ENCODE peak calls at places on chromosomes 13 and 19, in nine cellular contexts. One of them, this sample, is unnamed.

GRCh38 chr19:4350726-4351125 is 7.4 kb downstream of the MPND start:
- DNase-seq in CD8-positive, alpha-beta T cell: no peak
- DNase-seq in fibroblast of lung: no peak
- DNase-seq in gastrocnemius medialis: no peak
- DNase-seq in sigmoid colon: no peak
- DNase-seq in astrocyte: no peak
- DNase-seq in lower lobe of right lung: no peak
- DNase-seq in adrenal gland: no peak
- DNase-seq in uterus: no peak
- DNase-seq in this sample: no peak

GRCh38 chr19:53158119-53158656 is 665 bp downstream of the ZNF347 start:
- DNase-seq in CD8-positive, alpha-beta T cell: peak; percentile 48
- DNase-seq in fibroblast of lung: peak; percentile 28
- DNase-seq in gastrocnemius medialis: peak; percentile 12
- DNase-seq in sigmoid colon: peak; percentile 66
- DNase-seq in astrocyte: peak; percentile 13
- DNase-seq in lower lobe of right lung: peak; percentile 56
- DNase-seq in adrenal gland: peak; percentile 48
- DNase-seq in uterus: peak; percentile 29
- DNase-seq in this sample: peak; percentile 34

GRCh38 chr13:94157705-94158218 is 321.7 kb downstream of the DCT start:
- DNase-seq in CD8-positive, alpha-beta T cell: no peak
- DNase-seq in fibroblast of lung: peak; percentile 92
- DNase-seq in gastrocnemius medialis: peak; percentile 24
- DNase-seq in sigmoid colon: no peak
- DNase-seq in astrocyte: no peak
- DNase-seq in lower lobe of right lung: no peak
- DNase-seq in adrenal gland: no peak
- DNase-seq in uterus: no peak
- DNase-seq in this sample: no peak

GRCh38 chr13:94345374-94346195 is 133.9 kb downstream of the DCT start:
- DNase-seq in CD8-positive, alpha-beta T cell: no peak
- DNase-seq in fibroblast of lung: peak; percentile 79
- DNase-seq in gastrocnemius medialis: no peak
- DNase-seq in sigmoid colon: no peak
- DNase-seq in astrocyte: peak; percentile 28
- DNase-seq in lower lobe of right lung: no peak
- DNase-seq in adrenal gland: no peak
- DNase-seq in uterus: no peak
- DNase-seq in this sample: no peak

GRCh38 chr19:14149509-14149994 is 13.2 kb upstream of the ASF1B start:
- DNase-seq in CD8-positive, alpha-beta T cell: peak; percentile 67
- DNase-seq in fibroblast of lung: peak; percentile 51
- DNase-seq in gastrocnemius medialis: peak; percentile 46
- DNase-seq in sigmoid colon: peak; percentile 96
- DNase-seq in astrocyte: no peak
- DNase-seq in lower lobe of right lung: peak; percentile 76
- DNase-seq in adrenal gland: no peak
- DNase-seq in uterus: peak; percentile 84
- DNase-seq in this sample: no peak

GRCh38 chr19:13835791-13836723 is 40.8 kb downstream of the ZSWIM4 start:
- DNase-seq in CD8-positive, alpha-beta T cell: peak; percentile 15
- DNase-seq in fibroblast of lung: no peak
- DNase-seq in gastrocnemius medialis: peak; percentile 86
- DNase-seq in sigmoid colon: no peak
- DNase-seq in astrocyte: no peak
- DNase-seq in lower lobe of right lung: peak; percentile 82
- DNase-seq in adrenal gland: no peak
- DNase-seq in uterus: peak; percentile 50
- DNase-seq in this sample: no peak

GRCh38 chr13:64529874-64530485 is 2700.2 kb downstream of the PCDH9 start:
- DNase-seq in CD8-positive, alpha-beta T cell: no peak
- DNase-seq in fibroblast of lung: peak; percentile 14
- DNase-seq in gastrocnemius medialis: no peak
- DNase-seq in sigmoid colon: no peak
- DNase-seq in astrocyte: no peak
- DNase-seq in lower lobe of right lung: no peak
- DNase-seq in adrenal gland: no peak
- DNase-seq in uterus: no peak
- DNase-seq in this sample: no peak

GRCh38 chr19:37983916-37984315 is 76.9 kb downstream of the SIPA1L3 start:
- DNase-seq in CD8-positive, alpha-beta T cell: no peak
- DNase-seq in fibroblast of lung: no peak
- DNase-seq in gastrocnemius medialis: no peak
- DNase-seq in sigmoid colon: no peak
- DNase-seq in astrocyte: no peak
- DNase-seq in lower lobe of right lung: peak; percentile 25
- DNase-seq in adrenal gland: no peak
- DNase-seq in uterus: no peak
- DNase-seq in this sample: no peak

GRCh38 chr13:31409678-31410356 is 210.0 kb downstream of the B3GLCT start:
- DNase-seq in CD8-positive, alpha-beta T cell: no peak
- DNase-seq in fibroblast of lung: no peak
- DNase-seq in gastrocnemius medialis: no peak
- DNase-seq in sigmoid colon: no peak
- DNase-seq in astrocyte: peak; percentile 21
- DNase-seq in lower lobe of right lung: no peak
- DNase-seq in adrenal gland: no peak
- DNase-seq in uterus: no peak
- DNase-seq in this sample: no peak

GRCh38 chr13:112481458-112481857 is 105.3 kb downstream of the SPACA7 start:
- DNase-seq in CD8-positive, alpha-beta T cell: no peak
- DNase-seq in fibroblast of lung: no peak
- DNase-seq in gastrocnemius medialis: no peak
- DNase-seq in sigmoid colon: no peak
- DNase-seq in astrocyte: peak; percentile 23
- DNase-seq in lower lobe of right lung: no peak
- DNase-seq in adrenal gland: no peak
- DNase-seq in uterus: no peak
- DNase-seq in this sample: peak; percentile 36

GRCh38 chr13:44397766-44398223 is 24.2 kb downstream of the SERP2 start:
- DNase-seq in CD8-positive, alpha-beta T cell: no peak
- DNase-seq in fibroblast of lung: no peak
- DNase-seq in gastrocnemius medialis: no peak
- DNase-seq in sigmoid colon: peak; percentile 37
- DNase-seq in astrocyte: peak; percentile 27
- DNase-seq in lower lobe of right lung: no peak
- DNase-seq in adrenal gland: no peak
- DNase-seq in uterus: no peak
- DNase-seq in this sample: no peak

GRCh38 chr19:53989600-53990533 is 1.6 kb upstream of the CACNG6 start:
- DNase-seq in CD8-positive, alpha-beta T cell: no peak
- DNase-seq in fibroblast of lung: no peak
- DNase-seq in gastrocnemius medialis: peak; percentile 65
- DNase-seq in sigmoid colon: no peak
- DNase-seq in astrocyte: peak; percentile 49
- DNase-seq in lower lobe of right lung: no peak
- DNase-seq in adrenal gland: no peak
- DNase-seq in uterus: no peak
- DNase-seq in this sample: no peak

GRCh38 chr13:75364131-75364713 is 117.7 kb downstream of the TBC1D4 start:
- DNase-seq in CD8-positive, alpha-beta T cell: no peak
- DNase-seq in fibroblast of lung: no peak
- DNase-seq in gastrocnemius medialis: no peak
- DNase-seq in sigmoid colon: no peak
- DNase-seq in astrocyte: no peak
- DNase-seq in lower lobe of right lung: no peak
- DNase-seq in adrenal gland: no peak
- DNase-seq in uterus: no peak
- DNase-seq in this sample: no peak

GRCh38 chr13:24254151-24254810 is 55.1 kb upstream of the C1QTNF9 start:
- DNase-seq in CD8-positive, alpha-beta T cell: peak; percentile 83
- DNase-seq in fibroblast of lung: peak; percentile 55
- DNase-seq in gastrocnemius medialis: no peak
- DNase-seq in sigmoid colon: peak; percentile 62
- DNase-seq in astrocyte: no peak
- DNase-seq in lower lobe of right lung: peak; percentile 78
- DNase-seq in adrenal gland: no peak
- DNase-seq in uterus: no peak
- DNase-seq in this sample: no peak

GRCh38 chr19:33259532-33259931 is 33.9 kb upstream of the SLC7A10 start:
- DNase-seq in CD8-positive, alpha-beta T cell: no peak
- DNase-seq in fibroblast of lung: no peak
- DNase-seq in gastrocnemius medialis: no peak
- DNase-seq in sigmoid colon: no peak
- DNase-seq in astrocyte: no peak
- DNase-seq in lower lobe of right lung: peak; percentile 75
- DNase-seq in adrenal gland: no peak
- DNase-seq in uterus: no peak
- DNase-seq in this sample: no peak

GRCh38 chr13:78540424-78540823 is 62.9 kb downstream of the POU4F1 start:
- DNase-seq in CD8-positive, alpha-beta T cell: no peak
- DNase-seq in fibroblast of lung: no peak
- DNase-seq in gastrocnemius medialis: no peak
- DNase-seq in sigmoid colon: no peak
- DNase-seq in astrocyte: no peak
- DNase-seq in lower lobe of right lung: no peak
- DNase-seq in adrenal gland: no peak
- DNase-seq in uterus: no peak
- DNase-seq in this sample: no peak

GRCh38 chr19:51771369-51771768 is 10.4 kb downstream of the FPR2 start:
- DNase-seq in CD8-positive, alpha-beta T cell: no peak
- DNase-seq in fibroblast of lung: no peak
- DNase-seq in gastrocnemius medialis: no peak
- DNase-seq in sigmoid colon: no peak
- DNase-seq in astrocyte: no peak
- DNase-seq in lower lobe of right lung: no peak
- DNase-seq in adrenal gland: no peak
- DNase-seq in uterus: no peak
- DNase-seq in this sample: no peak
- H3K4me1 ChIP-seq in CD8-positive, alpha-beta T cell: no peaks in the 10 kb centered on the region
- H3K4me1 ChIP-seq in fibroblast of lung: no peaks in the 10 kb centered on the region
- H3K4me1 ChIP-seq in gastrocnemius medialis: no peaks in the 10 kb centered on the region
- H3K4me1 ChIP-seq in sigmoid colon: no peaks in the 10 kb centered on the region
- H3K4me1 ChIP-seq in astrocyte: no peaks in the 10 kb centered on the region
- H3K4me1 ChIP-seq in lower lobe of right lung: peaks cover 9% of the 10 kb centered on the region
- H3K4me1 ChIP-seq in adrenal gland: no peaks in the 10 kb centered on the region
- H3K4me1 ChIP-seq in uterus: no peaks in the 10 kb centered on the region
- H3K4me1 ChIP-seq in this sample: no peaks in the 10 kb centered on the region

DNA sequence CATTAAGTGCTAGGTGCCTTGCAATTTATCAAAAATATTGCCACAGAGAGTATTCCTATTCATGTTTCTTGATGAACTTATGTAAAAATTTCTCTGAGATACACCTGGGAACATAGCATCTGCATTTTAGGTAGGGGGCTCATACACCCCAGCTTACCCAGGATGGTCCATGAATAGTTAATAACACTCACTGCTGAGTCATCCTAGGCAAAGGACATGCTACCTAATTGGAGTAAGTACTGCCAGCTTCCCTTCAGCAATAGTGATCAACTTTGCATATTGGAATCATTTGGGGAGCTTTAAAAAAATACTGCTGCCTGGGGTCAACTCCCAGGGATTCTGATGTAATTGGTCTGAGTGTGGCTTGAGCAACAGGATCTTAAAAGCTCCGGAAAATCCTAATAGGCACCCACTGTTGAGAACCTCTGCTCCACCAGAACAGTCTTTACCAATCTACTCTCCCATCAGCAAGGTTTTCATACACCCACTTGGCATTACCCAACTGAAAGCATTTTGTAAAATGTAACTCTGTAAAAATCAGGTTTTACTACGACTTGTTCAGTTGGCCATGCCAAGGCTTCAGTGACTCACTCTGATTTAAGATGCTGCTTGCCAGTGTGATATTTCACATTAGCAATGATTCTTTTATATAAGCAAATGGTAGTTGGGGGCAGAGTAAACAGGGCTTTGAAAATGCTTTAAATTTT is 67.2 kb upstream of the FNDC3A start:
- DNase-seq in CD8-positive, alpha-beta T cell: no peak
- DNase-seq in fibroblast of lung: peak; percentile 61
- DNase-seq in gastrocnemius medialis: no peak
- DNase-seq in sigmoid colon: no peak
- DNase-seq in astrocyte: peak; percentile 54
- DNase-seq in lower lobe of right lung: no peak
- DNase-seq in adrenal gland: peak; percentile 34
- DNase-seq in uterus: no peak
- DNase-seq in this sample: no peak
- H3K27ac ChIP-seq in CD8-positive, alpha-beta T cell: no peak overlapping the region
- H3K27ac ChIP-seq in fibroblast of lung: no peak overlapping the region
- H3K27ac ChIP-seq in gastrocnemius medialis: no peak overlapping the region
- H3K27ac ChIP-seq in sigmoid colon: peak overlapping the region; percentile 50
- H3K27ac ChIP-seq in astrocyte: no peak overlapping the region
- H3K27ac ChIP-seq in lower lobe of right lung: no peak overlapping the region
- H3K27ac ChIP-seq in adrenal gland: peak overlapping the region; percentile 58
- H3K27ac ChIP-seq in uterus: no peak overlapping the region
- H3K27ac ChIP-seq in this sample: no peak overlapping the region

DNA sequence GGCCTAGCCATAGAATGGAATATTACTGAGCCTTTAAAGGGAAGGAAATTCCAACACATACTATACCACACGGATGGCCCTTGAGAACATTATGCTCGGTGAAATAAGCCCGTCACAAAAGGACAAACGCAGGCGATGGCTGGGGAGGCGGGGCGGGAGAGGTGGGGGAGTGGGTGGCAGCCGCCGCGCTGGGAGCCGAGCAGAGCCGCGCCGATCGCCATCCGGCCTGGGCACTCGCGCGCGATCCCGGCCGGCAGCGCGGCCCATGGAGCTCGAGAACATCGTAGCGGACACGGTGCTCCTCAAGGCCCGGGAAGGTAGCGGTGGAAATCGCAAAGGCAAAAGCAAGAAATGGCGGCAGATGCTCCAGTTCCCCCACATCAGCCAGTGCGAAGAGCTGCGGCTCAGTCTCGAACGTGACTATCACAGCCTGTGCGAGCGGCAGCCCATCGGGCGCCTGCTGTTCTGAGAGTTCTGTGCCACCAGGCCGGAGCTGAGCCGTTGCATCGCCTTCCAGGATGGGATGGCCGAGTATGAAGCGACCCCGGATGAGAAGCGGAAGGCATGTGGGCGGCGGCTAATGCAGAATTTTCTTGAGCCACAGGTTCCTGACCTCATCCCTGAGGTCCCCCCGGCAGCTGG is 140.1 kb downstream of the ZDHHC20 start:
- DNase-seq in CD8-positive, alpha-beta T cell: no peak
- DNase-seq in fibroblast of lung: no peak
- DNase-seq in gastrocnemius medialis: no peak
- DNase-seq in sigmoid colon: no peak
- DNase-seq in astrocyte: no peak
- DNase-seq in lower lobe of right lung: no peak
- DNase-seq in adrenal gland: no peak
- DNase-seq in uterus: no peak
- DNase-seq in this sample: no peak
- H3K4me3 ChIP-seq in CD8-positive, alpha-beta T cell: no peak overlapping the region
- H3K4me3 ChIP-seq in fibroblast of lung: peak overlapping the region; percentile 32
- H3K4me3 ChIP-seq in gastrocnemius medialis: no peak overlapping the region
- H3K4me3 ChIP-seq in sigmoid colon: peak overlapping the region; percentile 43
- H3K4me3 ChIP-seq in astrocyte: peak overlapping the region; percentile 33
- H3K4me3 ChIP-seq in lower lobe of right lung: peak overlapping the region; percentile 28
- H3K4me3 ChIP-seq in adrenal gland: no peak overlapping the region
- H3K4me3 ChIP-seq in uterus: no peak overlapping the region
- H3K4me3 ChIP-seq in this sample: no peak overlapping the region

DNA sequence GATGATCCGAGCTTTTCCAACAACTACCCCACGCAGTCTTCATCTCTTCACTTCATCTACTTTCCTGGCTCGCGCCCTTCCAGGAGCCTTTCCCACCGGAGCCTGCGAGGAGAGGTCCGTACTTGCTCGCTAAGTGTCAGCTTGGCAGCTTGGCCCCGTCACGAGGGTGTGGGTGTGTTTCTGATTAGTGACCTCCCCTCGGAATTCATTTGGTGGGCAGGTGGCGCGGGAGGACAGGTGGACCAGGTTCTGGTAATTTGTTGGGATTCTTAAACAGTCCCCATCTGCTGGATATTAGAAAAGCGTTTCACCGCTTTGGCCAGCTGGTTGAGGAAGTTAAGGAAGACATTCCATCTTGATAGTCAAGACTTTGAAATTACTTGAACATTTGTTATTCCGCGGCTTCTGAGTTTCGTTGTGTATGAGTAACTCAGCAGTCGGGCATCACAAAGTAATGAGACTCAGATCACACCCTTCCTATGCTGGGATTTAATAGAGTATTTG is 515 bp downstream of the UFM1 start:
- DNase-seq in CD8-positive, alpha-beta T cell: peak; percentile 47
- DNase-seq in fibroblast of lung: peak; percentile 65
- DNase-seq in gastrocnemius medialis: peak; percentile 55
- DNase-seq in sigmoid colon: peak; percentile 78
- DNase-seq in astrocyte: peak; percentile 59
- DNase-seq in lower lobe of right lung: peak; percentile 87
- DNase-seq in adrenal gland: peak; percentile 55
- DNase-seq in uterus: no peak
- DNase-seq in this sample: no peak
- H3K4me1 ChIP-seq in CD8-positive, alpha-beta T cell: peaks cover 21% of the 10 kb centered on the region
- H3K4me1 ChIP-seq in fibroblast of lung: peaks cover 2% of the 10 kb centered on the region
- H3K4me1 ChIP-seq in gastrocnemius medialis: peaks cover 21% of the 10 kb centered on the region
- H3K4me1 ChIP-seq in sigmoid colon: no peaks in the 10 kb centered on the region
- H3K4me1 ChIP-seq in astrocyte: peaks cover 10% of the 10 kb centered on the region
- H3K4me1 ChIP-seq in lower lobe of right lung: peaks cover 21% of the 10 kb centered on the region
- H3K4me1 ChIP-seq in adrenal gland: peaks cover 11% of the 10 kb centered on the region
- H3K4me1 ChIP-seq in uterus: peaks cover 2% of the 10 kb centered on the region
- H3K4me1 ChIP-seq in this sample: peaks cover 11% of the 10 kb centered on the region

This sample was measured in SJSA1.